ENCODE peak calls at places on chromosomes 13 and 19, in eight cellular contexts. O is GM13977, Y is cardiac fibroblast, P is left ventricle myocardium inferior, N is HTR-8/SVneo, T is body of pancreas, K is GM12892, D is lower leg skin. M is an unnamed sample.

GRCh38 chr13:39810091-39810877 is 154.8 kb downstream of the COG6 start:
- DNase-seq in O (no peak), Y (no peak), P (no peak), N (no peak), T (no peak), K (no peak), D (no peak), M (no peak)

GRCh38 chr19:47663435-47663910 is 49.7 kb upstream of the EHD2 start:
- DNase-seq in O (no peak), Y (peak), P (no peak), N (no peak), T (no peak), K (no peak), D (no peak), M (no peak)

GRCh38 chr13:77028202-77028601 is 1.2 kb upstream of the FBXL3 start:
- DNase-seq in O (no peak), Y (peak), P (no peak), N (no peak), T (no peak), K (no peak), D (no peak), M (no peak)

GRCh38 chr13:95784161-95784880 is 107.4 kb downstream of the DNAJC3 start:
- DNase-seq in O (no peak), Y (peak), P (no peak), N (peak), T (no peak), K (no peak), D (no peak), M (no peak)

GRCh38 chr19:17739121-17739875 is 12.0 kb upstream of the FCHO1 start:
- DNase-seq in O (peak), Y (peak), P (peak), N (no peak), T (no peak), K (no peak), D (no peak), M (no peak)

GRCh38 chr19:41886761-41887710 is 4.1 kb downstream of the ARHGEF1 start:
- DNase-seq in O (peak), Y (no peak), P (no peak), N (no peak), T (no peak), K (no peak), D (no peak), M (no peak)

GRCh38 chr19:15859187-15859586 is 38.7 kb downstream of the CYP4F2 start:
- DNase-seq in O (no peak), Y (no peak), P (no peak), N (no peak), T (no peak), K (no peak), D (no peak), M (no peak)

GRCh38 chr13:78910147-78910546 is 251.2 kb upstream of the OBI1 start:
- DNase-seq in O (no peak), Y (no peak), P (no peak), N (no peak), T (no peak), K (no peak), D (no peak), M (no peak)

GRCh38 chr13:44022196-44022595 is 142.5 kb downstream of the LACC1 start:
- DNase-seq in O (no peak), Y (no peak), P (no peak), N (no peak), T (no peak), K (no peak), D (no peak), M (no peak)

GRCh38 chr13:98022210-98022609 is 68.7 kb downstream of the IPO5 start:
- DNase-seq in O (no peak), Y (peak), P (no peak), N (no peak), T (no peak), K (no peak), D (no peak), M (no peak)

GRCh38 chr13:71355010-71355409 is 512.0 kb downstream of the DACH1 start:
- DNase-seq in O (no peak), Y (no peak), P (no peak), N (no peak), T (no peak), K (no peak), D (no peak), M (no peak)

GRCh38 chr19:4830768-4831265 is 695 bp downstream of the TICAM1 start:
- DNase-seq in O (no peak), Y (no peak), P (no peak), N (no peak), T (no peak), K (no peak), D (no peak), M (no peak)

GRCh38 chr13:42548731-42549554 is 25.0 kb upstream of the TNFSF11 start:
- DNase-seq in O (peak), Y (peak), P (no peak), N (no peak), T (no peak), K (peak), D (peak), M (peak)

GRCh38 chr19:611506-611869 is 21.8 kb downstream of the HCN2 start:
- DNase-seq in O (no peak), Y (peak), P (no peak), N (no peak), T (no peak), K (no peak), D (no peak), M (no peak)

GRCh38 chr13:31038834-31039552 is 106.5 kb downstream of the TEX26 start:
- DNase-seq in O (peak), Y (peak), P (no peak), N (no peak), T (no peak), K (peak), D (peak), M (no peak)

GRCh38 chr19:16327501-16327900 is 2.9 kb downstream of the KLF2 start:
- DNase-seq in O (no peak), Y (peak), P (no peak), N (no peak), T (no peak), K (no peak), D (no peak), M (no peak)

GRCh38 chr13:96422002-96422401 is 332.1 kb downstream of the HS6ST3 start:
- DNase-seq in O (no peak), Y (no peak), P (no peak), N (no peak), T (no peak), K (no peak), D (no peak), M (no peak)

GRCh38 chr19:30089086-30089665 is 147.1 kb downstream of the URI1 start:
- DNase-seq in O (no peak), Y (no peak), P (no peak), N (no peak), T (no peak), K (no peak), D (no peak), M (no peak)

GRCh38 chr19:49559443-49559842 is 20.9 kb downstream of the NOSIP start:
- DNase-seq in O (no peak), Y (no peak), P (no peak), N (no peak), T (no peak), K (no peak), D (no peak), M (no peak)

GRCh38 chr19:49019242-49019932 is 2.5 kb upstream of the LHB start:
- DNase-seq in O (peak), Y (peak), P (peak), N (no peak), T (peak), K (peak), D (peak), M (peak)

GRCh38 chr19:3210347-3211017 is 14.0 kb upstream of the CELF5 start:
- DNase-seq in O (peak), Y (peak), P (peak), N (peak), T (peak), K (peak), D (no peak), M (peak)

GRCh38 chr19:31415322-31415721 is 66.1 kb upstream of the TSHZ3 start:
- DNase-seq in O (no peak), Y (no peak), P (no peak), N (no peak), T (no peak), K (no peak), D (peak), M (no peak)

GRCh38 chr19:30092721-30093569 is 150.9 kb downstream of the URI1 start:
- DNase-seq in O (no peak), Y (no peak), P (no peak), N (no peak), T (no peak), K (no peak), D (no peak), M (no peak)

GRCh38 chr19:38816131-38816750 is 3.5 kb upstream of the LGALS4 start:
- DNase-seq in O (no peak), Y (no peak), P (no peak), N (no peak), T (no peak), K (no peak), D (no peak), M (no peak)

GRCh38 chr13:99702687-99703319 is 201.5 kb downstream of the TM9SF2 start:
- DNase-seq in O (no peak), Y (no peak), P (no peak), N (no peak), T (no peak), K (no peak), D (no peak), M (no peak)

GRCh38 chr19:9671654-9672053 is 3.2 kb downstream of the ZNF562 start:
- DNase-seq in O (no peak), Y (no peak), P (no peak), N (no peak), T (no peak), K (no peak), D (no peak), M (no peak)

GRCh38 chr19:7848779-7849457 is 18.9 kb downstream of the EVI5L start:
- DNase-seq in O (no peak), Y (no peak), P (no peak), N (no peak), T (no peak), K (no peak), D (no peak), M (no peak)

GRCh38 chr13:51879133-51879532 is 17.4 kb downstream of the CCDC70 start:
- DNase-seq in O (peak), Y (no peak), P (no peak), N (no peak), T (no peak), K (no peak), D (no peak), M (no peak)

GRCh38 chr19:48325265-48325910 is at the start of gene EMP3:
- DNase-seq in O (peak), Y (peak), P (peak), N (peak), T (peak), K (peak), D (peak), M (peak)

GRCh38 chr13:63409791-63410351 is 1994.2 kb upstream of the PCDH20 start:
- DNase-seq in O (no peak), Y (no peak), P (no peak), N (no peak), T (no peak), K (no peak), D (no peak), M (no peak)

GRCh38 chr13:50448535-50448981 is 394.9 kb downstream of the DLEU7 start:
- DNase-seq in O (no peak), Y (no peak), P (no peak), N (no peak), T (no peak), K (no peak), D (no peak), M (no peak)